ENCODE peak calls at places on chromosomes 7 and 10, in six cellular contexts. F is left ventricle myocardium inferior, N is body of pancreas, C is lower lobe of right lung, O is keratinocyte, B is psoas muscle. H is an unnamed sample.

GRCh38 chr10:61187601-61188000 is 243.6 kb upstream of the RHOBTB1 start:
- DNase-seq in N (no peak), O (no peak), C (no peak), B (no peak), F (no peak), H (no peak)

GRCh38 chr7:155227004-155227787 is 70.5 kb upstream of the INSIG1 start:
- DNase-seq in F (no peak), O (no peak), C (no peak), N (no peak), B (no peak), H (no peak)

GRCh38 chr10:48472670-48473069 is 132.2 kb downstream of the ARHGAP22 start:
- DNase-seq in N (no peak), F (no peak), C (no peak), O (no peak), B (no peak), H (no peak)

GRCh38 chr7:39510738-39511372 is 55.3 kb upstream of the YAE1 start:
- DNase-seq in B (no peak), C (no peak), N (no peak), F (no peak), O (no peak), H (no peak)

GRCh38 chr7:73429218-73429617 is 4.4 kb upstream of the FZD9 start:
- DNase-seq in C (no peak), B (no peak), O (no peak), F (no peak), N (no peak), H (no peak)

GRCh38 chr7:150875791-150876190 is 23.5 kb downstream of the AOC1 start:
- DNase-seq in F (no peak), C (no peak), N (no peak), O (no peak), B (no peak), H (no peak)

GRCh38 chr7:74051629-74052410 is 23.8 kb downstream of the ELN start:
- DNase-seq in C (peak), B (no peak), O (no peak), N (peak), F (no peak), H (peak)

GRCh38 chr7:56447864-56448693 is 331.9 kb upstream of the NUPR2 start:
- DNase-seq in B (peak), F (peak), O (no peak), N (no peak), C (no peak), H (no peak)

GRCh38 chr7:29424984-29425309 is 138.7 kb upstream of the PRR15 start:
- DNase-seq in B (no peak), C (no peak), O (no peak), F (no peak), N (no peak), H (no peak)

GRCh38 chr7:140225562-140226249 is 48.9 kb upstream of the KDM7A start:
- DNase-seq in F (no peak), C (no peak), N (no peak), B (no peak), O (no peak), H (no peak)

GRCh38 chr10:108469940-108470339 is 1305.4 kb upstream of the SORCS1 start:
- DNase-seq in N (no peak), B (no peak), C (no peak), F (no peak), O (no peak), H (no peak)

GRCh38 chr7:71229201-71229600 is 97.3 kb downstream of the GALNT17 start:
- DNase-seq in O (no peak), B (no peak), F (no peak), N (no peak), C (no peak), H (no peak)

GRCh38 chr10:13956826-13957225 is 370.1 kb downstream of the PRPF18 start:
- DNase-seq in O (no peak), N (peak), B (peak), F (peak), C (no peak), H (no peak)

GRCh38 chr7:83614112-83614511 is 34.8 kb downstream of the SEMA3E start:
- DNase-seq in C (no peak), F (no peak), N (no peak), B (no peak), O (no peak), H (no peak)

GRCh38 chr10:16792675-16793074 is 24.5 kb downstream of the RSU1 start:
- DNase-seq in B (peak), F (peak), O (no peak), C (no peak), N (no peak), H (no peak)

GRCh38 chr10:104480797-104481196 is 127.2 kb downstream of the CFAP58 start:
- DNase-seq in C (no peak), N (no peak), O (no peak), B (no peak), F (no peak), H (no peak)

GRCh38 chr7:150866932-150867564 is 14.7 kb downstream of the AOC1 start:
- DNase-seq in N (no peak), C (no peak), O (no peak), B (no peak), F (no peak), H (no peak)

GRCh38 chr7:134920026-134920758 is 66.1 kb upstream of the AGBL3 start:
- DNase-seq in N (no peak), C (no peak), F (no peak), B (no peak), O (no peak), H (no peak)

GRCh38 chr7:82050792-82051191 is 280.9 kb upstream of the HGF start:
- DNase-seq in N (no peak), C (no peak), F (no peak), O (no peak), B (no peak), H (no peak)

GRCh38 chr10:93710333-93710909 is 8.0 kb upstream of the FRA10AC1 start:
- DNase-seq in C (no peak), F (no peak), B (no peak), N (no peak), O (no peak), H (peak)

GRCh38 chr10:97542169-97543024 is 30.2 kb upstream of the ANKRD2 start:
- DNase-seq in B (peak), F (peak), C (no peak), N (peak), O (peak), H (no peak)

GRCh38 chr10:100803481-100803880 is 58.1 kb downstream of the PAX2 start:
- DNase-seq in N (no peak), C (no peak), B (no peak), F (no peak), O (no peak), H (no peak)

GRCh38 chr7:1193593-1194424 is 33.8 kb upstream of the ZFAND2A start:
- DNase-seq in B (peak), C (no peak), O (no peak), N (peak), F (peak), H (peak)

GRCh38 chr7:121282129-121282528 is 46.7 kb upstream of the WNT16 start:
- DNase-seq in O (no peak), N (no peak), C (no peak), F (no peak), B (no peak), H (no peak)

GRCh38 chr10:3745582-3745981 is 39.4 kb downstream of the KLF6 start:
- DNase-seq in C (no peak), O (no peak), F (no peak), N (no peak), B (no peak), H (no peak)

GRCh38 chr10:121368347-121369025 is 229.8 kb downstream of the FGFR2 start:
- DNase-seq in C (no peak), B (no peak), F (no peak), O (no peak), N (no peak), H (no peak)

GRCh38 chr10:79299397-79300370 is 47.6 kb upstream of the PPIF start:
- DNase-seq in N (no peak), F (no peak), B (peak), O (no peak), C (no peak), H (no peak)

GRCh38 chr7:131370523-131370968 is 42.9 kb downstream of the MKLN1 start:
- DNase-seq in F (no peak), C (no peak), N (no peak), O (no peak), B (no peak), H (no peak)

GRCh38 chr7:115117748-115118147 is 195.9 kb downstream of the MDFIC start:
- DNase-seq in F (no peak), B (no peak), O (no peak), N (no peak), C (no peak), H (no peak)
- TF ChIP-seq CTCF in F (no peak), B (no peak), O (no peak), N (no peak), C (no peak), H (no peak)

DNA sequence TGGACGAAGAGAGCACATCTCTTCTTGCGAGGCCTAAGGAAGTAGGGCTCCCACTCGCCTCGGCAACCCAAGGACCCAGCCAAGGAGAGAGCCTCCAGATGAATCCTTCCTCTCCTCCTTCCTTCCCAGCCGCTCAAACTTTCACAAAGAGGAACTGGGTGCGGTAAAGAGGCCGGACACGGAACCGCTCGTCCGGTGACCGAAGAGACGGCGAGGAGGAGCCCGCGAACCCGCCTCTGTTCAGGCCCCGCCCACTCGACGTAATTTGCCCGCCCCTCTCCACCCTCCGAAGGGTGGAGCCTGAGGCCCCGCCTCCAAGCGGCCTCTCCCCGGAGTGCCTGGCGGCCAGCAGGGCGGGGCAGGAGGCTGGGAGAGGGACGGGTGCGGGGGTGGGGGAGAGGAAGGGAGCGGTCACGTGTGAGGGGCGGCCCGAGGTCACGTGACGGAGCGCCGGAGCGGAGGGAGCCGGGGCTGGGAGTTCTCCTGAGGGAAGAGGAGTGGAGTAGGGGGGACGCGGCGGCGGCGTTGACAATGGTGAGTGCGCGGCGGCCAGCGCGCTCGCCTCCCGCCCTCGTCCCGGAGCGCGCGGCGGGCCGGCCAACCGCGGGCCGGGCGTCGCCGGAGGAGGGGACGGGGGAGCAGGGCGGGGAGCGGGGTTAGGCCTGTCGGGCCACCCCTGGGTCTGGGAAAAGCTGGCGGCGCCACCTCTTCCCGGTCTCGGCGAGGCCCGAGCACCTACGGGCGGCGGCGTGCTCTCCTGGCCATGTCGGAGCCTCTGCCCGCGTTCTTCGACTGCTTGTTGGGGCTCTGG is at the start of gene VPS26A:
- DNase-seq in B (peak), N (peak), C (peak), F (peak), O (peak), H (peak)
- TF ChIP-seq CTCF in B (no peak), N (no peak), C (peak), F (peak), O (no peak), H (peak)

GRCh38 chr7:42235734-42236133 is 1.3 kb downstream of the GLI3 start:
- DNase-seq in B (no peak), N (no peak), O (no peak), C (no peak), F (no peak), H (no peak)

GRCh38 chr7:42238709-42239395 is 1.8 kb upstream of the GLI3 start:
- DNase-seq in B (peak), C (no peak), N (peak), O (no peak), F (no peak), H (no peak)

GRCh38 chr7:42236266-42237161 is 495 bp downstream of the GLI3 start:
- DNase-seq in F (peak), C (peak), O (no peak), B (peak), N (peak), H (no peak)

GRCh38 chr7:42237891-42238531 is 1.0 kb upstream of the GLI3 start:
- DNase-seq in F (peak), O (no peak), B (peak), N (peak), C (peak), H (peak)

GRCh38 chr7:42237162-42237821 is at the start of gene GLI3:
- DNase-seq in F (peak), C (peak), B (peak), O (no peak), N (peak), H (peak)
- TF ChIP-seq CTCF in F (peak), C (peak), B (peak), O (no peak), N (no peak), H (no peak)

DNA sequence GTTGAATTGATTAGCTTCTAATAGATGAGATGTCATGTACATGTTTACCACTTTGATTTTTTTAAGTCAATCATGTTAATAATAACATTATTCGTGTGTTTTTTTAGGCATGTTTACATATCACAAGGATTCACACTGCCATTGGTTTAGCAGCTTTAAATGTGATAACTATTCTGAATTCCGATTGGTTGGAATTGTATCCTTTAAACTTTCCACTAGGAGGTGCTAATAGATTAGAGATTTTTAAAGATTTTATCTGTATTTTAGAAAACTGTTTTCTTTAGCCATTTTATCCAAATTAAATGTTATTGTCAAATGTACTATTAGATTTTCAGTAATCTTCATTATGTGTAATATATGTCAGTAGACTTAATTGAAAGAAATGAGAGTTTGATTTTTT is 83.2 kb downstream of the HECTD2 start:
- DNase-seq in N (no peak), F (no peak), B (no peak), C (no peak), O (no peak), H (no peak)
- TF ChIP-seq CTCF in N (no peak), F (peak), B (peak), C (peak), O (peak), H (peak)

GRCh38 chr10:10922062-10922461 is 95.6 kb upstream of the CELF2 start:
- DNase-seq in O (no peak), N (no peak), C (no peak), B (no peak), F (no peak), H (no peak)

GRCh38 chr10:10914129-10914528 is 103.5 kb upstream of the CELF2 start:
- DNase-seq in C (no peak), O (no peak), B (no peak), N (no peak), F (no peak), H (no peak)

GRCh38 chr10:10911471-10911921 is 106.2 kb upstream of the CELF2 start:
- DNase-seq in B (peak), F (peak), O (peak), C (peak), N (peak), H (no peak)

GRCh38 chr10:10915215-10915614 is 102.5 kb upstream of the CELF2 start:
- DNase-seq in C (no peak), N (no peak), B (no peak), O (no peak), F (no peak), H (no peak)

GRCh38 chr10:10917031-10917430 is 100.6 kb upstream of the CELF2 start:
- DNase-seq in B (no peak), C (no peak), O (no peak), N (no peak), F (no peak), H (no peak)
- TF ChIP-seq CTCF in B (no peak), C (no peak), O (no peak), N (no peak), F (no peak), H (no peak)

DNA sequence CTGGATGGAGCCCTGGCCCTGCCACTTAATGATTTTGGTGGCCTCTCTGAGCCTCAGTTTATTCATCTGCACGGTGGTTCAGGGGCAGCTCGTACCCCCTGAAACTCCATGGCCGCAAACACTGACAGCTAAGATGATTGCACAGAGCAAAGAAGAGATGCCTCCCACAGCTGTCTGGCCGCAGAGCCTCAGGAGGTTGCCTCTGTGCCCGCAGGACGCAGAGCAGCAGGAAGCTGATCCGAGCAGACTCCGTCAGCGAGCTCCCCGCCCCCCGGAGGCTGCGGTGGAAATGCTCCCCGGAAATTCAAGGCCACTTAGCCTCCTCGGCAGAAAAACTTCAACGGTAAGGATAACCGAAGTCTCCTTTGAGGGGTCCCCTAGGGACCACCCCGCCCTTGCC is 30.2 kb upstream of the C10orf53 start:
- DNase-seq in N (no peak), B (no peak), O (no peak), F (no peak), C (no peak), H (no peak)
- TF ChIP-seq CTCF in N (no peak), B (no peak), O (no peak), F (no peak), C (no peak), H (no peak)

DNA sequence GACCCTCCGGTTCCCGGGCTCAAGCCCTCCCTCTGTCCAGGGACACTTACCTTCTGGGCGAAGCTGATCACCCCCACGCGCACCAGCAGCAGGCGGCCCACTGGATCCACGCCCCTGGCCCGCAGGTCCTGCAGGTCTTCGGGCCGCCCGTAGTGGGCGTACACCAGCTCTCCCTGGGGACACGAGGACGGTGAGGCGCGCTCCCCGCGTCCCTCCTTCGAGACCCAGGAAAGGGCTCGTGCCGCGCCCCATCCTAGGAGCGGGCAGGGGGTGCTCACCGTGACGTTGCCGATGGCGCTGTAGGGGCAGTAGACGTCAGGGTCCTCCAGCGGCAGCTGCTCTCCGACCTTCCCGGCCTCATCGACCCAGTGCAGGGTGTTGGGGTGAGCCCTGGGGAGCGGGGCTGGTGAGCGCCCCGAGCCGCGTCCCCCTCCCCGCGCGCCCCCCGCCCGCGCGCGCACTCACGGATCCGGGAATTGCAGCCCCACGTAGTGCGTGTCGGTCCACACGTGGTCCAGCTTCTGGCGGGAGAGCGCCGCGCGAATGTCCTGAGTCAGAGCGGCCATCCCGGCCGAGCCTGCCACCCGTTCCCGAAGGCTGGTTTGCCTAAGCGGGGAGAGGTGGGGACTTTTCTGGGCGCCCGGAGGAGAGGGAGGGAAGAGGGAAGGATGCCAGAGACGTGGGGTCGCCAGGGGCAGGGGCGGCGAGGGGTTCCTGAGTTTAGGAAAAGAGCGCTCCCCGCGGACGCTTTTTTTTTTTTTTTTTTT is 8.2 kb downstream of the TFR2 start:
- DNase-seq in F (no peak), O (no peak), B (peak), C (peak), N (peak), H (peak)
- TF ChIP-seq CTCF in F (peak), O (peak), B (no peak), C (peak), N (no peak), H (no peak)

DNA sequence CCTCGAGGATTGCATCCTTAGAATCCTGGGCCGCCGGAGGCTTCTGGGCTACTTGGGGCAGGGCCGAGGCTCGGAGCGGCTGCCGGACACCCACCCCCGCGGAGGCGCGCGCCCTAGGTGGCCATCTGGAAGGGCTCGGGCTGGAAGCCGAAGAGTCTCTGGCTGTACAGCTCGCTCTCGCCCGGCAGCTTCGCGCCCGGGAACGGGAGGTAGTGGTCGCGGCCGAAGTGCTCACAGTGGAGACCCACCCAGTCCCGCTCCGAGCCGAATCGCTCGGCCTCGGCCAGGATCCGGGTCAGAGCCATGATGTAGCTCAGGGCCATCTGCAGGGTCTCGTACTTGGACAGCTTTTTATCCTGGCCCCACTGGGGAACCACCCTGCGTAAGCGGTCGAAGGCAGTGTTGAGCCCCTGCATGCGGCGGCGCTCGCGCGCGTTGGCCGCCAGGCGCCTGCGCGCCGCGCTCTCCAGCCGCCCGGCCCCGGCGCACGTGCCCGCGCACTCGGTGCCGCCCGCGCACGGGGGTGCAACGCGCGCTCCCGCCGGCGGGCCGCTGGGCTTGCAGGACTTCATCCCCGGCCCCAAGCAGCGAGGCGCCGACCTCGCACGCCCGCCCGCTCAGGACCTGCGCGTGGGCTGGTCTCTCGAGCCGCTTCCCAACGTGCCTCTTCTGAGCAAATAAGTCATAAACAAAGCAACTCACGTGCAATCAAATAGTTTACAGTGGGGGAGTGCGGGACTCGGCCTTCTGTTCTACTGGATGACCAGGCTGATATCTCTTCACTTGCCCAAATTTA is 609 bp downstream of the ATOH7 start:
- DNase-seq in C (peak), O (no peak), F (peak), B (peak), N (peak), H (peak)
- TF ChIP-seq CTCF in C (no peak), O (no peak), F (peak), B (peak), N (no peak), H (no peak)